ENCODE peak calls at places on chromosomes 12 and 14, in eight cellular contexts. C is WERI-Rb-1; W is CD4-positive, alpha-beta T cell; J is left lung; D is AG04450; N is effector memory CD4-positive, alpha-beta T cell; E is transverse colon; Q is psoas muscle. F is an unnamed sample.

GRCh38 chr12:106445981-106446380 is 88.4 kb downstream of the POLR3B start:
- DNase-seq in C (no peak), W (no peak), J (no peak), D (no peak), N (no peak), E (no peak), Q (no peak), F (no peak)

GRCh38 chr12:94545937-94546771 is 86.5 kb upstream of the CEP83 start:
- DNase-seq in C (peak), W (no peak), J (peak), D (peak), N (no peak), E (peak), Q (no peak), F (peak)

GRCh38 chr12:102302553-102302952 is 104.9 kb upstream of the PMCH start:
- DNase-seq in C (no peak), W (no peak), J (no peak), D (no peak), N (no peak), E (no peak), Q (no peak), F (no peak)

GRCh38 chr12:267581-268482 is 5.2 kb upstream of the SLC6A13 start:
- DNase-seq in C (no peak), W (no peak), J (no peak), D (no peak), N (no peak), E (no peak), Q (no peak), F (no peak)

GRCh38 chr12:116693259-116694227 is 44.3 kb downstream of the SPRING1 start:
- DNase-seq in C (no peak), W (no peak), J (no peak), D (no peak), N (no peak), E (peak), Q (no peak), F (no peak)

GRCh38 chr14:101217972-101218371 is 314.4 kb upstream of the RTL1 start:
- DNase-seq in C (no peak), W (no peak), J (no peak), D (no peak), N (no peak), E (no peak), Q (peak), F (no peak)

GRCh38 chr12:108838194-108839010 is 19.0 kb downstream of the SSH1 start:
- DNase-seq in C (no peak), W (peak), J (peak), D (peak), N (peak), E (peak), Q (peak), F (peak)

GRCh38 chr14:22837750-22838538 is 1.6 kb downstream of the MMP14 start:
- DNase-seq in C (no peak), W (no peak), J (peak), D (no peak), N (no peak), E (peak), Q (peak), F (no peak)

GRCh38 chr14:102523200-102524025 is 13.8 kb upstream of the ANKRD9 start:
- DNase-seq in C (no peak), W (no peak), J (no peak), D (no peak), N (no peak), E (peak), Q (peak), F (no peak)

GRCh38 chr14:74459289-74459946 is 33.4 kb upstream of the SYNDIG1L start:
- DNase-seq in C (peak), W (peak), J (no peak), D (peak), N (no peak), E (no peak), Q (no peak), F (no peak)

GRCh38 chr14:76261371-76261811 is 109.7 kb downstream of the GPATCH2L start:
- DNase-seq in C (peak), W (no peak), J (no peak), D (no peak), N (no peak), E (no peak), Q (no peak), F (no peak)

GRCh38 chr14:24268225-24268624 is 3.2 kb downstream of the RABGGTA start:
- DNase-seq in C (no peak), W (no peak), J (no peak), D (no peak), N (no peak), E (no peak), Q (no peak), F (no peak)

GRCh38 chr12:28253175-28253641 is 63.0 kb downstream of the CCDC91 start:
- DNase-seq in C (no peak), W (peak), J (no peak), D (no peak), N (peak), E (no peak), Q (no peak), F (no peak)

GRCh38 chr12:82456633-82457032 is 98.3 kb downstream of the METTL25 start:
- DNase-seq in C (no peak), W (no peak), J (no peak), D (no peak), N (no peak), E (no peak), Q (no peak), F (no peak)

GRCh38 chr12:53207042-53207441 is at the start of gene ITGB7:
- DNase-seq in C (no peak), W (peak), J (no peak), D (no peak), N (peak), E (peak), Q (no peak), F (no peak)

GRCh38 chr12:4107436-4107878 is 166.1 kb upstream of the CCND2 start:
- DNase-seq in C (peak), W (peak), J (no peak), D (peak), N (peak), E (peak), Q (no peak), F (no peak)

GRCh38 chr14:29925106-29925722 is 2.4 kb downstream of the PRKD1 start:
- DNase-seq in C (no peak), W (no peak), J (no peak), D (peak), N (no peak), E (no peak), Q (no peak), F (no peak)

GRCh38 chr14:101225116-101225728 is 321.7 kb upstream of the RTL1 start:
- DNase-seq in C (no peak), W (no peak), J (peak), D (no peak), N (no peak), E (no peak), Q (peak), F (no peak)

GRCh38 chr12:47808574-47809380 is 10.9 kb downstream of the HDAC7 start:
- DNase-seq in C (no peak), W (no peak), J (peak), D (no peak), N (no peak), E (peak), Q (no peak), F (no peak)

GRCh38 chr14:61472801-61473376 is 151.5 kb downstream of the PRKCH start:
- DNase-seq in C (no peak), W (peak), J (no peak), D (no peak), N (peak), E (peak), Q (no peak), F (no peak)

GRCh38 chr12:21305666-21306065 is 29.1 kb downstream of the SLCO1A2 start:
- DNase-seq in C (no peak), W (no peak), J (no peak), D (no peak), N (no peak), E (no peak), Q (no peak), F (no peak)

GRCh38 chr12:102171951-102172350 is 25.7 kb downstream of the PMCH start:
- DNase-seq in C (no peak), W (no peak), J (no peak), D (no peak), N (no peak), E (no peak), Q (no peak), F (no peak)

GRCh38 chr12:9711664-9712063 is 21.2 kb downstream of the CLECL1 start:
- DNase-seq in C (no peak), W (no peak), J (no peak), D (no peak), N (no peak), E (no peak), Q (no peak), F (no peak)

GRCh38 chr12:64018524-64018923 is 174.0 kb downstream of the SRGAP1 start:
- DNase-seq in C (no peak), W (no peak), J (no peak), D (no peak), N (no peak), E (no peak), Q (no peak), F (no peak)

GRCh38 chr12:29722164-29722563 is 61.6 kb downstream of the TMTC1 start:
- DNase-seq in C (no peak), W (no peak), J (no peak), D (no peak), N (no peak), E (no peak), Q (no peak), F (no peak)

GRCh38 chr14:96102071-96102856 is 63.1 kb downstream of the C14orf132 start:
- DNase-seq in C (no peak), W (no peak), J (no peak), D (no peak), N (no peak), E (no peak), Q (no peak), F (no peak)

GRCh38 chr12:69059465-69060457 is 126.8 kb upstream of the CPM start:
- DNase-seq in C (no peak), W (no peak), J (no peak), D (peak), N (no peak), E (no peak), Q (no peak), F (no peak)

GRCh38 chr12:46770501-46771183 is 55.2 kb downstream of the SLC38A4 start:
- DNase-seq in C (no peak), W (no peak), J (no peak), D (no peak), N (no peak), E (no peak), Q (peak), F (no peak)

GRCh38 chr12:104365921-104366410 is 62.4 kb downstream of the EID3 start:
- DNase-seq in C (no peak), W (no peak), J (no peak), D (no peak), N (no peak), E (no peak), Q (no peak), F (no peak)

GRCh38 chr12:57452937-57453509 is 2.1 kb upstream of the INHBE start:
- DNase-seq in C (peak), W (no peak), J (peak), D (no peak), N (no peak), E (peak), Q (peak), F (peak)

GRCh38 chr12:114447274-114447716 is 41.4 kb upstream of the TBX5 start:
- DNase-seq in C (peak), W (no peak), J (no peak), D (no peak), N (no peak), E (no peak), Q (no peak), F (no peak)

GRCh38 chr14:53947452-53948180 is 9.0 kb downstream of the BMP4 start:
- DNase-seq in C (no peak), W (no peak), J (no peak), D (no peak), N (no peak), E (no peak), Q (no peak), F (no peak)

GRCh38 chr14:91752956-91753355 is 21.1 kb upstream of the CATSPERB start:
- DNase-seq in C (no peak), W (no peak), J (no peak), D (no peak), N (no peak), E (no peak), Q (no peak), F (no peak)

GRCh38 chr14:99265571-99265970 is 6.4 kb downstream of the BCL11B start:
- DNase-seq in C (no peak), W (no peak), J (no peak), D (no peak), N (no peak), E (no peak), Q (no peak), F (no peak)

GRCh38 chr12:34402899-34403705 is 380.8 kb downstream of the ALG10 start:
- DNase-seq in C (peak), W (no peak), J (peak), D (no peak), N (no peak), E (peak), Q (peak), F (no peak)

GRCh38 chr12:57340104-57340503 is 89.1 kb upstream of the STAC3 start:
- DNase-seq in C (no peak), W (no peak), J (peak), D (peak), N (no peak), E (peak), Q (peak), F (no peak)

GRCh38 chr14:92207012-92207927 is 85.5 kb downstream of the CPSF2 start:
- DNase-seq in C (no peak), W (no peak), J (no peak), D (no peak), N (no peak), E (no peak), Q (no peak), F (no peak)

GRCh38 chr12:26493656-26494055 is 298.3 kb downstream of the SSPN start:
- DNase-seq in C (no peak), W (no peak), J (no peak), D (no peak), N (no peak), E (no peak), Q (no peak), F (no peak)

GRCh38 chr14:78005325-78005724 is 164.8 kb upstream of the NRXN3 start:
- DNase-seq in C (no peak), W (no peak), J (no peak), D (no peak), N (no peak), E (no peak), Q (no peak), F (no peak)

GRCh38 chr14:50829472-50830043 is 1.4 kb downstream of the NIN start:
- DNase-seq in C (no peak), W (no peak), J (no peak), D (no peak), N (no peak), E (no peak), Q (no peak), F (no peak)

GRCh38 chr14:31229009-31229408 is 21.4 kb upstream of the HECTD1 start:
- DNase-seq in C (no peak), W (no peak), J (no peak), D (no peak), N (no peak), E (no peak), Q (no peak), F (no peak)

GRCh38 chr14:31228533-31228932 is 20.9 kb upstream of the HECTD1 start:
- DNase-seq in C (no peak), W (no peak), J (no peak), D (no peak), N (no peak), E (no peak), Q (no peak), F (no peak)

GRCh38 chr14:31221266-31221665 is 13.7 kb upstream of the HECTD1 start:
- DNase-seq in C (no peak), W (no peak), J (no peak), D (no peak), N (no peak), E (no peak), Q (no peak), F (no peak)

GRCh38 chr14:31222834-31223233 is 15.2 kb upstream of the HECTD1 start:
- DNase-seq in C (no peak), W (no peak), J (no peak), D (no peak), N (no peak), E (no peak), Q (no peak), F (no peak)

GRCh38 chr14:31224808-31225207 is 17.2 kb upstream of the HECTD1 start:
- DNase-seq in C (no peak), W (no peak), J (no peak), D (no peak), N (no peak), E (no peak), Q (no peak), F (no peak)
- H3K27ac ChIP-seq in C (no peak), W (no peak), J (no peak), D (no peak), N (no peak), E (no peak), Q (no peak), F (no peak)

GRCh38 chr14:21233457-21234076 is 35.7 kb downstream of the HNRNPC start:
- DNase-seq in C (peak), W (no peak), J (no peak), D (no peak), N (no peak), E (no peak), Q (no peak), F (no peak)
- H3K27ac ChIP-seq in C (no peak), W (no peak), J (no peak), D (no peak), N (no peak), E (no peak), Q (no peak), F (no peak)

DNA sequence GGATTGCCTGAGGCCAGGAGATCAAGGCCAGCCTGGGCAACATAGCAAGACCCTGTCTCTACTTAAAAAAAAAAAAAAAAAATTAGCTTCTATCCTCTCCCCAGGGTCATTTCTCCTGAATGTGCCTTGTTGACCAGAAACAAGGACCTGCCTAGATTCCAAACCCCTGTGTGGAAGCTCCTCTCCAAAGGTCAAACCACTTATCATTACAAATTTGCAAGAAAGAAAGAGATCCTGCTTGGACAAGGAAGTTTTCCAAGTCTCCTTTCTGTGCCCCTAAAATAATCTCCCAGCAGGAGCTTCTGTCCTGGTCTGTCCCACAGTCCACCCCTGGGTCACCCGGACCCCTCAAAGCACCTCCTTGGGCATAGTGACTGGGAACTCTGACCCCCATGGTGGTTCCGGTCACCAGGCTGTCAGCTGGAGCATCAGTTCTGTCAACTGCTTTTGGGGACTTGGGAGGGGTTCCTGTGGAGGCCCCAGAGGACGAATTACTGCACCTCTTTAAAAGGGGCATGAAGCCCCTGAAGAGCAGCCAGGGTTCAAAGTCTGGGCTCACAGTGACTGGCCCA is 38.4 kb downstream of the ACTN1 start:
- DNase-seq in C (no peak), W (no peak), J (no peak), D (no peak), N (no peak), E (no peak), Q (no peak), F (no peak)
- H3K27ac ChIP-seq in C (no peak), W (no peak), J (peak), D (peak), N (no peak), E (peak), Q (peak), F (no peak)

DNA sequence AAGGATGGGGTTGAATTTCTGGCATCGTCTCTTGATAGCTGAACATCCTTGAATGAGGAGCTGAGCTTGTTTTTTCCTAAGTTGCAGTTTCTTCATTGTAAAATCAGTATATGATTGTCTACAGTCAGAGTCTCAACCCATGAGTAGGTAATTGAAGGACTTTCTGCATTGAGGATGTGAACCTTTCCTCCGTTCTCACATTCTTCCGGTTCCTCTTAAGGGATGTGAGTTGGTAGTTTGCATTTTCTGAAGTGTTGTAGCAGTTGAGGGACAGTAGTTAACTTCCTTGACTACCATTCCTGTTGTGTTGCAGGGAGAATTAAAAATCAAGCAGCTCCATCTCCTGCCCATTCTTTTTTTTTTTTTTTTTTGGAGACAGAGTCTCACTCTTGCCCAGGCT is 19.1 kb downstream of the TPCN1 start:
- DNase-seq in C (no peak), W (no peak), J (no peak), D (no peak), N (no peak), E (no peak), Q (no peak), F (no peak)
- H3K27ac ChIP-seq in C (no peak), W (no peak), J (no peak), D (no peak), N (no peak), E (peak), Q (peak), F (no peak)

GRCh38 chr12:6124411-6125151 is at the start of gene VWF:
- DNase-seq in C (no peak), W (no peak), J (no peak), D (no peak), N (no peak), E (no peak), Q (no peak), F (no peak)

GRCh38 chr12:6123258-6123657 is 1.2 kb downstream of the VWF start:
- DNase-seq in C (no peak), W (no peak), J (no peak), D (no peak), N (no peak), E (no peak), Q (no peak), F (no peak)

GRCh38 chr12:6118891-6119568 is 5.4 kb downstream of the VWF start:
- DNase-seq in C (no peak), W (no peak), J (no peak), D (no peak), N (no peak), E (no peak), Q (no peak), F (no peak)

GRCh38 chr12:6122211-6122610 is 2.3 kb downstream of the VWF start:
- DNase-seq in C (no peak), W (no peak), J (no peak), D (no peak), N (no peak), E (no peak), Q (no peak), F (no peak)

DNA sequence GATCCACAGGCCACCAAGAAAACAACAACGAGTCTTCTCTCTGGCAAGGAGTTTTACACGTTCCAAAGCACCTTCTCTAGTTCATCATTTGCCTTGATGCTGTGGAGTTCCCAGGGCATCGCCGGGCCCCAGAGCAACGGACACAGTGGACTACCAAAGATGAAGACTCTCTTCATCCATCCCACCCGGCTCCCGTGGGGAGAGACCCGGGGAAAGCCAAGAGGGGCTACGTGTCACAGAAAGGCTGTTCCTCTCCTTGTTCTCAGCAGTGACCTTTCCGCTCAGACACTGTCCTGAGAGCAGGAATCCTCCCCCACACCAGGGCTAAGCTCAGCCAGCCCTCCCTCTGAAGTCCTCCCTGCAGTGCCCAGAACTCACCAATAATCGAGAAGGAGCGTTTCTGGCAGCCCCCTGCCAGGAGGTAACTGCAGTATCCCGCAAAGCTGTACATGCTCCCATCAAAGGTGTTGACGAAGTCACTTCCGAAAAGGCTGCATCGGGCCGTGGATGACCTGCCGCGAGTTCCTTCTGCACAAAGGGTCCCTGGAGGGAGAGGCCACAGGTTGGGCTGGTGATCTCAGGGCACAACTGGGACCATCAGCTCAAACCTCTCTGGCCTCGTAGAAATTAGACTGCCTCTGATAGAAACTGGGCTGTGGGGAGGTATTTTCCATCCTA is 3.5 kb downstream of the VWF start:
- DNase-seq in C (no peak), W (no peak), J (no peak), D (no peak), N (no peak), E (no peak), Q (no peak), F (no peak)
- H3K27ac ChIP-seq in C (no peak), W (no peak), J (no peak), D (no peak), N (no peak), E (no peak), Q (peak), F (peak)

F was measured in caudate nucleus.